ENCODE peak calls at places on chromosome 10, in four cellular contexts. U is H1, O is SK-N-SH, W is GM12878. S is an unnamed sample.
A peak's percentile ranks its signal among the peaks of the same experiment; 100 is the strongest.

GRCh38 chr10:95242581-95243317 is 48.1 kb downstream of the PDLIM1 start:
- DNase-seq in U (peak; percentile 57), O (peak; percentile 62), W (no peak), S (peak; percentile 45)

GRCh38 chr10:104218751-104219150 is 13.4 kb downstream of the CFAP43 start:
- DNase-seq in W (no peak), U (no peak), O (no peak), S (no peak)

GRCh38 chr10:34812771-34813170 is 2.3 kb downstream of the PARD3 start:
- DNase-seq in U (no peak), W (no peak), O (no peak), S (no peak)

GRCh38 chr10:31490858-31491504 is 172.0 kb downstream of the ZEB1 start:
- DNase-seq in O (no peak), W (peak; percentile 28), U (peak; percentile 49), S (peak; percentile 32)

GRCh38 chr10:73886085-73886529 is 11.8 kb upstream of the CAMK2G start:
- DNase-seq in W (no peak), O (peak; percentile 83), U (peak; percentile 81), S (peak; percentile 57)

GRCh38 chr10:46048152-46048551 is 2.1 kb upstream of the MSMB start:
- DNase-seq in U (no peak), O (no peak), W (no peak), S (no peak)

GRCh38 chr10:103661198-103661950 is 167.9 kb downstream of the NEURL1 start:
- DNase-seq in U (peak; percentile 78), W (no peak), O (no peak), S (peak; percentile 73)

GRCh38 chr10:132319853-132320669 is 11.9 kb upstream of the LRRC27 start:
- DNase-seq in U (no peak), O (no peak), W (peak; percentile 66), S (peak; percentile 71)

GRCh38 chr10:115092555-115093285 is 445 bp upstream of the ATRNL1 start:
- DNase-seq in U (peak; percentile 72), O (peak; percentile 92), W (no peak), S (no peak)

GRCh38 chr10:15113766-15114165 is 16.6 kb downstream of the RPP38 start:
- DNase-seq in U (no peak), W (no peak), O (no peak), S (no peak)

GRCh38 chr10:20683345-20683744 is 213.8 kb downstream of the NEBL start:
- DNase-seq in O (no peak), U (no peak), W (no peak), S (no peak)

GRCh38 chr10:127300868-127301321 is 104.5 kb upstream of the INSYN2A start:
- DNase-seq in O (no peak), W (no peak), U (no peak), S (peak; percentile 87)

GRCh38 chr10:49310460-49310859 is 11.5 kb downstream of the C10orf71 start:
- DNase-seq in W (no peak), O (no peak), U (no peak), S (no peak)

GRCh38 chr10:35626971-35627507 is 15.1 kb downstream of the FZD8 start:
- DNase-seq in U (no peak), O (no peak), W (no peak), S (no peak)

GRCh38 chr10:5564537-5565204 is 39.9 kb downstream of the CALML3 start:
- DNase-seq in O (no peak), U (no peak), W (no peak), S (no peak)

GRCh38 chr10:18238875-18239485 is 98.8 kb downstream of the CACNB2 start:
- DNase-seq in O (peak; percentile 46), W (no peak), U (no peak), S (peak; percentile 10)

GRCh38 chr10:49688920-49689319 is 9.5 kb downstream of the C10orf53 start:
- DNase-seq in W (no peak), O (no peak), U (no peak), S (no peak)

GRCh38 chr10:17835688-17836087 is 26.5 kb downstream of the MRC1 start:
- DNase-seq in U (no peak), O (no peak), W (no peak), S (no peak)

DNA sequence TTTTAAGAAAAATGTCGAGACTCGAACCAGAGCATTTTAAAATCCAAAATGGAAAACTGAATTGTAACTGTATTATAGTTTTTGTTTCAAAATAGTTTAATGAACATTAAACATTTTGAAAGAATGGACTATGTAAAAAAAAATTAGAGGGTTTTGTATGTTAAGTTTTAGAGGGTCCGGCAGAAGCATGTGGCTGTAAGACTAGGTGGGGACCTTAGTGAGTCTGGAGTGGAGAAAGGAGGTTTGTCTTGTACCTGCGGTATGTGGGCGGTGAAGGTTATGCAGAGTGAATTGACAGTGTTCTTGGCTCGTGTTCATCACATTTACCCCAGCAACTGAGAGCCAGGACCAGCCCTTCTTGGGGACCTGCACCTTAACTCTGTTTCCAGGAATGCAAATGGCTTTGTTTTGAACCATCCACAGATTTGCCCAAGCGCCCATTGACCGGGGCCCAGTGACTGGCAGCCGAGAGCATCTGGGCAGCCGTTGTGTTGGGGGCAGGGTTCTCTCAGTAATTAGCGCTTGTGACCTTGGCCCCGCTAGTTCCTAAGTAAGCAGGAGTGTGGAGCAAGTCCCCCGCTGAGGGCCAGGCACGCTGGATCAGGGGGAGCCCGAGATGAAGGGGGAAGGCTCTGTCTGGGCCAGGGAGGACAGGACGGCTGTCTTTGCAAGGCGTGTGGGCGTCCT is 1.4 kb upstream of the KLF6 start:
- DNase-seq in W (no peak), O (no peak), U (peak; percentile 68), S (peak; percentile 85)
- TF ChIP-seq TCF12 in W (no peak), O (no peak), U (peak; percentile 53), S (no peak)

DNA sequence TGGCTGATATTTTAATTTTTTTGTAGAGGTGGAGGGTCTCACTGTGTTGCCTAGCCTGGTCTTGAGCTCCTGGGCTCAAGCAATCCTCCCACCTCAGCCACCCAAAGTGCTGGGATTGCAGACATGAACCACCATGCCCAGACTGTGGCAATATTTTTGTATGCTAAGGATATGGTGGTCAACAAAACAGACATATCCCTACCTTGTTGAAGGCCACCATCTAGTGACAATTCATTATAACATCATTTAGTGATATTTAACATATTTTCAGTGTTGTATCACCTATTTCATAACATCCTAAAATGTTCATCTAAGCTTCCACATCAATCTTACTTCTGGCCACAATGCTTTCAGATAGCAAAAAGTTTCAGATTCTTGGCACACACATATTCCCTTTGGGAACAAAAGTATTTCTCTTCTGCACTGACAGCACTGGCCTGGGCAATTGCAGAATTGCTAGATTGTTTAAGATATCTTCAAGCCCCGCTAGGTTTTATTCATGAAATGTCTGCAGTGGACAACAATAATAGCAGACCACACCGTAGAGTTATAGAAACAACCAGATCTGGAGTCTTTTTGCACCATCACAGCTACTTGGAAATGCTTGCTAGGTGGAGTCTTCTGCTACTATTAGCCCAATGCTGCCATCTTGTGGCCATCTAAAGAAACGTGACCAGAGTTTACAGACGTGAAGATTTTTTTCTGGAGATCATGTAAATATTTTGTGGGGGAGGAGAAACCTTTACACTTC is 58.4 kb downstream of the DNAJC12 start:
- DNase-seq in U (peak; percentile 54), W (no peak), O (peak; percentile 61), S (peak; percentile 73)
- TF ChIP-seq TCF12 in U (no peak), W (no peak), O (no peak), S (no peak)

GRCh38 chr10:78465456-78465855 is 431.8 kb downstream of the RPS24 start:
- DNase-seq in U (no peak), O (peak; percentile 46), W (no peak), S (no peak)

GRCh38 chr10:78462221-78462620 is 428.6 kb downstream of the RPS24 start:
- DNase-seq in O (no peak), U (no peak), W (no peak), S (no peak)

GRCh38 chr10:78462728-78463228 is 429.1 kb downstream of the RPS24 start:
- DNase-seq in U (no peak), W (no peak), O (no peak), S (no peak)

GRCh38 chr10:78464118-78464855 is 430.6 kb downstream of the RPS24 start:
- DNase-seq in O (no peak), U (no peak), W (no peak), S (no peak)

GRCh38 chr10:78464856-78465221 is 431.2 kb downstream of the RPS24 start:
- DNase-seq in U (no peak), W (no peak), O (peak; percentile 55), S (no peak)
- TF ChIP-seq TCF12 in U (no peak), W (no peak), O (no peak), S (no peak)

DNA sequence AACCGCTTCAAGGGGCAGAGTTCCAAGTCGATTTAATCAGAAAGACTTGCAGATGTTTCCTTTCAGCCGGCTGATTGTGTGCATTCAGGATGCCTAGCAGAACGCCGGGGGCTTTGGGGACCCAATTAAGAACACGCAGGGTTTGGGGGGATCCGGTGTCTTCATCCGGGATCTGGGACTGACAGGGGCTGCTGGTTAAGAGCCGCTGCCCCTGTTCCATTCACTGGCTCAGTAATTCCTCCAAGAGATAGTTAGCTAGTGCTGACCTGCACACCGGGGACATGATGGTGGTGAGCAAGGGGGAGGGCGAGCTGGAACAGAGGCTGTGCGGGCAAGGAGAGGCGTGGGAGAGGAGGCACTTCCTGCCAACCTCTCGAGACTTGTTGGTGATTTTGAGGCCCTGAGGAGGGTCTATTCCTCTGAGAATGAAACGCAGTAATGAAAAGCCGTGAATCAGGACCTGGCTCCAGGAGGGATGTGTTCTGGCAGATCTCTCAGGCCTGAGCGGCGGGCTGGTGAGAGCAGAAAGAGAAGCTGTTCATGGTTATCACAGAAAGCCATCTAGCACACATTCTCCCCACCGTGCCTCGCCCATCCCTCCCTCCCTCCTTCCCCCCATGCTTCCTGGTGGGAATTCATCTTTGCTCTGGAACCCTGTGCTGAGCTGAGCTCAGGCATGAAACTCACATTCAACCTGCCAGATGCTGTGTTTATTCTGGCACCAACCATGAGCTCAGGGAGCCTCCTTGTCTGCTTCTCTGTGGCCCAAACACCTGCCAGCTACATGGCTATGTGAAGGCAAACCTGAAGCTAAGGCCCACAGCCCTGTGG is 151.9 kb downstream of the CCDC3 start:
- DNase-seq in O (peak; percentile 52), U (no peak), W (no peak), S (no peak)
- TF ChIP-seq TCF12 in O (no peak), U (no peak), W (no peak), S (no peak)

GRCh38 chr10:109962247-109962646 is 38.9 kb upstream of the XPNPEP1 start:
- DNase-seq in U (no peak), W (no peak), O (no peak), S (no peak)

GRCh38 chr10:109966961-109967738 is 40.6 kb upstream of the ADD3 start:
- DNase-seq in U (no peak), O (peak; percentile 72), W (no peak), S (peak; percentile 82)

GRCh38 chr10:109961181-109962001 is 38.1 kb upstream of the XPNPEP1 start:
- DNase-seq in O (peak; percentile 26), W (no peak), U (no peak), S (no peak)

GRCh38 chr10:109963439-109963838 is 40.1 kb upstream of the XPNPEP1 start:
- DNase-seq in U (no peak), O (peak; percentile 62), W (no peak), S (no peak)

DNA sequence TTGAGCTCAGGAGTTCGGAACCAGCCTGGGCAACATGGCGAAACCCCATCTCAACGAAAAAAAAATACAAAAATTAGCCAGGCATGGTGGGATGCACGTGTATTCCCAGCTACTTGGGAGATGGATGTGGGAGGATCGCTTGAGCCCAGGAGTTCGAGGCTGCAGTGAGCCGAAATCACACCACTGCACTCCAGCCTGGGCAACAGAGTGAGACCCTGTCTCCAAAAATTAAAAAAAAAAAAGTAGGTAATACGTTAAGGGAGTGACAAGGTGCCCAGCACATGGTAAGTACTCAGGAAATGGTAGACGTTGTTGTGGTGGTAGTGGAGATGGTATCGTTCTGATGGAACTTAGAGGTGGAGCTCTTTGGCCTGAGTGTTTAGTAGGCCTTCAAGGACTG is 41.0 kb upstream of the XPNPEP1 start:
- DNase-seq in W (no peak), U (no peak), O (no peak), S (no peak)
- TF ChIP-seq TCF12 in W (no peak), U (no peak), O (no peak), S (no peak)

S was measured in HepG2.